ENCODE peak calls at places on chromosomes 7 and 10, in ten cellular contexts. One of them, this sample, is unnamed.

GRCh38 chr10:92688927-92689662 is 660 bp upstream of the HHEX start:
- DNase-seq in HT1080: no peak
- DNase-seq in substantia nigra: no peak
- DNase-seq in RWPE1: no peak
- DNase-seq in activated CD4-positive, CD25-positive, alpha-beta regulatory T cell treated with anti-CD3 and anti-CD28 coated beads, Interleukin-2, amount 50 U/mL, for 72 hours: peak
- DNase-seq in stimulated activated CD8-positive, alpha-beta memory T cell treated with anti-CD3 and anti-CD28 coated beads, Interleukin-2, amount 100 ng/mL, for 1 hour: no peak
- DNase-seq in AG08395: no peak
- DNase-seq in AG20443: peak
- DNase-seq in NCI-H82: peak
- DNase-seq in activated CD4-positive, alpha-beta T cell treated with anti-CD3 and anti-CD28 coated beads for 36 hours: peak
- DNase-seq in this sample: no peak

GRCh38 chr7:90276033-90276728 is 31.2 kb downstream of the CFAP69 start:
- DNase-seq in AG08395: no peak
- DNase-seq in activated CD4-positive, alpha-beta T cell treated with anti-CD3 and anti-CD28 coated beads for 36 hours: no peak
- DNase-seq in activated CD4-positive, CD25-positive, alpha-beta regulatory T cell treated with anti-CD3 and anti-CD28 coated beads, Interleukin-2, amount 50 U/mL, for 72 hours: no peak
- DNase-seq in substantia nigra: no peak
- DNase-seq in AG20443: no peak
- DNase-seq in HT1080: no peak
- DNase-seq in RWPE1: no peak
- DNase-seq in NCI-H82: no peak
- DNase-seq in stimulated activated CD8-positive, alpha-beta memory T cell treated with anti-CD3 and anti-CD28 coated beads, Interleukin-2, amount 100 ng/mL, for 1 hour: no peak
- DNase-seq in this sample: no peak

GRCh38 chr7:23299770-23300300 is 696 bp downstream of the MALSU1 start:
- DNase-seq in activated CD4-positive, CD25-positive, alpha-beta regulatory T cell treated with anti-CD3 and anti-CD28 coated beads, Interleukin-2, amount 50 U/mL, for 72 hours: no peak
- DNase-seq in NCI-H82: peak
- DNase-seq in AG20443: peak
- DNase-seq in AG08395: peak
- DNase-seq in stimulated activated CD8-positive, alpha-beta memory T cell treated with anti-CD3 and anti-CD28 coated beads, Interleukin-2, amount 100 ng/mL, for 1 hour: no peak
- DNase-seq in activated CD4-positive, alpha-beta T cell treated with anti-CD3 and anti-CD28 coated beads for 36 hours: no peak
- DNase-seq in substantia nigra: no peak
- DNase-seq in HT1080: no peak
- DNase-seq in RWPE1: peak
- DNase-seq in this sample: no peak

GRCh38 chr7:149126662-149127321 is 668 bp upstream of the ZNF425 start:
- DNase-seq in stimulated activated CD8-positive, alpha-beta memory T cell treated with anti-CD3 and anti-CD28 coated beads, Interleukin-2, amount 100 ng/mL, for 1 hour: peak
- DNase-seq in activated CD4-positive, CD25-positive, alpha-beta regulatory T cell treated with anti-CD3 and anti-CD28 coated beads, Interleukin-2, amount 50 U/mL, for 72 hours: peak
- DNase-seq in NCI-H82: peak
- DNase-seq in HT1080: peak
- DNase-seq in activated CD4-positive, alpha-beta T cell treated with anti-CD3 and anti-CD28 coated beads for 36 hours: peak
- DNase-seq in substantia nigra: no peak
- DNase-seq in AG20443: peak
- DNase-seq in RWPE1: peak
- DNase-seq in AG08395: peak
- DNase-seq in this sample: no peak

GRCh38 chr7:148058753-148059152 is 531.8 kb upstream of the C7orf33 start:
- DNase-seq in NCI-H82: no peak
- DNase-seq in activated CD4-positive, CD25-positive, alpha-beta regulatory T cell treated with anti-CD3 and anti-CD28 coated beads, Interleukin-2, amount 50 U/mL, for 72 hours: no peak
- DNase-seq in stimulated activated CD8-positive, alpha-beta memory T cell treated with anti-CD3 and anti-CD28 coated beads, Interleukin-2, amount 100 ng/mL, for 1 hour: no peak
- DNase-seq in substantia nigra: no peak
- DNase-seq in HT1080: no peak
- DNase-seq in activated CD4-positive, alpha-beta T cell treated with anti-CD3 and anti-CD28 coated beads for 36 hours: no peak
- DNase-seq in AG20443: no peak
- DNase-seq in RWPE1: no peak
- DNase-seq in AG08395: no peak
- DNase-seq in this sample: no peak

GRCh38 chr7:28802450-28802849 is 155.7 kb downstream of the TRIL start:
- DNase-seq in RWPE1: no peak
- DNase-seq in stimulated activated CD8-positive, alpha-beta memory T cell treated with anti-CD3 and anti-CD28 coated beads, Interleukin-2, amount 100 ng/mL, for 1 hour: no peak
- DNase-seq in substantia nigra: no peak
- DNase-seq in AG20443: no peak
- DNase-seq in NCI-H82: no peak
- DNase-seq in AG08395: no peak
- DNase-seq in HT1080: no peak
- DNase-seq in activated CD4-positive, CD25-positive, alpha-beta regulatory T cell treated with anti-CD3 and anti-CD28 coated beads, Interleukin-2, amount 50 U/mL, for 72 hours: no peak
- DNase-seq in activated CD4-positive, alpha-beta T cell treated with anti-CD3 and anti-CD28 coated beads for 36 hours: no peak
- DNase-seq in this sample: no peak

GRCh38 chr7:41731486-41732278 is 28.8 kb upstream of the INHBA start:
- DNase-seq in HT1080: no peak
- DNase-seq in AG08395: no peak
- DNase-seq in activated CD4-positive, CD25-positive, alpha-beta regulatory T cell treated with anti-CD3 and anti-CD28 coated beads, Interleukin-2, amount 50 U/mL, for 72 hours: no peak
- DNase-seq in RWPE1: no peak
- DNase-seq in activated CD4-positive, alpha-beta T cell treated with anti-CD3 and anti-CD28 coated beads for 36 hours: no peak
- DNase-seq in stimulated activated CD8-positive, alpha-beta memory T cell treated with anti-CD3 and anti-CD28 coated beads, Interleukin-2, amount 100 ng/mL, for 1 hour: no peak
- DNase-seq in substantia nigra: no peak
- DNase-seq in AG20443: no peak
- DNase-seq in NCI-H82: no peak
- DNase-seq in this sample: no peak

GRCh38 chr7:28755255-28755654 is 202.9 kb downstream of the TRIL start:
- DNase-seq in RWPE1: peak
- DNase-seq in AG08395: peak
- DNase-seq in substantia nigra: no peak
- DNase-seq in activated CD4-positive, CD25-positive, alpha-beta regulatory T cell treated with anti-CD3 and anti-CD28 coated beads, Interleukin-2, amount 50 U/mL, for 72 hours: no peak
- DNase-seq in HT1080: peak
- DNase-seq in NCI-H82: no peak
- DNase-seq in activated CD4-positive, alpha-beta T cell treated with anti-CD3 and anti-CD28 coated beads for 36 hours: no peak
- DNase-seq in stimulated activated CD8-positive, alpha-beta memory T cell treated with anti-CD3 and anti-CD28 coated beads, Interleukin-2, amount 100 ng/mL, for 1 hour: no peak
- DNase-seq in AG20443: peak
- DNase-seq in this sample: peak

GRCh38 chr7:130942211-130942964 is 208.4 kb upstream of the KLF14 start:
- DNase-seq in stimulated activated CD8-positive, alpha-beta memory T cell treated with anti-CD3 and anti-CD28 coated beads, Interleukin-2, amount 100 ng/mL, for 1 hour: no peak
- DNase-seq in AG08395: no peak
- DNase-seq in HT1080: peak
- DNase-seq in AG20443: no peak
- DNase-seq in activated CD4-positive, CD25-positive, alpha-beta regulatory T cell treated with anti-CD3 and anti-CD28 coated beads, Interleukin-2, amount 50 U/mL, for 72 hours: no peak
- DNase-seq in NCI-H82: no peak
- DNase-seq in activated CD4-positive, alpha-beta T cell treated with anti-CD3 and anti-CD28 coated beads for 36 hours: no peak
- DNase-seq in RWPE1: no peak
- DNase-seq in substantia nigra: no peak
- DNase-seq in this sample: peak

GRCh38 chr10:614772-615582 is 74.5 kb downstream of the DIP2C start:
- DNase-seq in HT1080: no peak
- DNase-seq in activated CD4-positive, alpha-beta T cell treated with anti-CD3 and anti-CD28 coated beads for 36 hours: no peak
- DNase-seq in activated CD4-positive, CD25-positive, alpha-beta regulatory T cell treated with anti-CD3 and anti-CD28 coated beads, Interleukin-2, amount 50 U/mL, for 72 hours: no peak
- DNase-seq in AG20443: peak
- DNase-seq in NCI-H82: no peak
- DNase-seq in stimulated activated CD8-positive, alpha-beta memory T cell treated with anti-CD3 and anti-CD28 coated beads, Interleukin-2, amount 100 ng/mL, for 1 hour: no peak
- DNase-seq in substantia nigra: peak
- DNase-seq in RWPE1: no peak
- DNase-seq in AG08395: peak
- DNase-seq in this sample: no peak

GRCh38 chr10:34241226-34242000 is 573.7 kb downstream of the PARD3 start:
- DNase-seq in AG20443: peak
- DNase-seq in NCI-H82: no peak
- DNase-seq in activated CD4-positive, alpha-beta T cell treated with anti-CD3 and anti-CD28 coated beads for 36 hours: no peak
- DNase-seq in substantia nigra: no peak
- DNase-seq in activated CD4-positive, CD25-positive, alpha-beta regulatory T cell treated with anti-CD3 and anti-CD28 coated beads, Interleukin-2, amount 50 U/mL, for 72 hours: no peak
- DNase-seq in stimulated activated CD8-positive, alpha-beta memory T cell treated with anti-CD3 and anti-CD28 coated beads, Interleukin-2, amount 100 ng/mL, for 1 hour: no peak
- DNase-seq in RWPE1: no peak
- DNase-seq in HT1080: no peak
- DNase-seq in AG08395: peak
- DNase-seq in this sample: no peak